ENCODE peak calls at places on chromosome 17, in six cellular contexts. V is stimulated activated CD4-positive, alpha-beta T cell treated with anti-CD3 and anti-CD28 coated beads, TNF-alpha, amount 100 ng/mL, for 48 hours; K is T-helper 2 cell; F is brain microvascular endothelial cell; O is iPS-NIHi11; D is M059J. T is an unnamed sample.

GRCh38 chr17:66665194-66665593 is 169.7 kb upstream of the CACNG5 start:
- DNase-seq in O (no peak), K (no peak), V (no peak), F (no peak), D (peak; percentile 22), T (no peak)

GRCh38 chr17:6257339-6257738 is 177.6 kb downstream of the AIPL1 start:
- DNase-seq in F (no peak), O (no peak), V (no peak), D (no peak), K (no peak), T (no peak)

GRCh38 chr17:70653850-70654249 is 484.5 kb downstream of the KCNJ2 start:
- DNase-seq in F (no peak), D (no peak), O (no peak), V (no peak), K (no peak), T (no peak)

GRCh38 chr17:47841488-47842308 is 625 bp upstream of the SCRN2 start:
- DNase-seq in F (no peak), D (no peak), O (no peak), K (no peak), V (no peak), T (no peak)

GRCh38 chr17:67187927-67188326 is 57.1 kb downstream of the HELZ start:
- DNase-seq in K (no peak), V (no peak), O (no peak), D (no peak), F (no peak), T (no peak)

GRCh38 chr17:50149425-50150353 is 788 bp downstream of the PPP1R9B start:
- DNase-seq in D (peak; percentile 65), F (no peak), O (peak; percentile 80), V (no peak), K (peak; percentile 54), T (no peak)

GRCh38 chr17:14873996-14874395 is 391.1 kb downstream of the PMP22 start:
- DNase-seq in F (no peak), D (no peak), O (no peak), K (no peak), V (no peak), T (no peak)

GRCh38 chr17:48799069-48799710 is 17.8 kb downstream of the TTLL6 start:
- DNase-seq in V (no peak), F (no peak), O (no peak), K (no peak), D (peak; percentile 26), T (no peak)

GRCh38 chr17:83064732-83065659 is 14.4 kb upstream of the METRNL start:
- DNase-seq in K (no peak), D (peak; percentile 37), F (no peak), O (no peak), V (no peak), T (no peak)

GRCh38 chr17:69954241-69954933 is 120.6 kb upstream of the KCNJ16 start:
- DNase-seq in D (peak; percentile 74), F (no peak), V (no peak), K (no peak), O (no peak), T (no peak)

T was measured in iPS DF 6.9.